ENCODE peak calls at places on chromosomes 7 and 10, in five cellular contexts. Z is A549, W is HepG2, P is ovary, V is prostate gland. O is an unnamed sample. For H3K9me3, the result is how much of the 10 kb centered on the place peaks cover.

GRCh38 chr10:50392966-50393718 is 141.8 kb upstream of the ASAH2 start:
- DNase-seq in Z (peak), V (no peak), W (peak), P (no peak), O (no peak)

GRCh38 chr10:104220515-104220914 is 11.6 kb downstream of the CFAP43 start:
- DNase-seq in Z (no peak), P (no peak), V (no peak), W (peak), O (no peak)

GRCh38 chr7:34835901-34836300 is 177.9 kb downstream of the NPSR1 start:
- DNase-seq in Z (no peak), P (no peak), V (no peak), W (no peak), O (no peak)

GRCh38 chr7:130732980-130733865 is 784 bp downstream of the KLF14 start:
- DNase-seq in W (no peak), V (peak), P (peak), Z (peak), O (peak)

GRCh38 chr7:132996581-132997242 is 85.2 kb downstream of the CHCHD3 start:
- DNase-seq in V (no peak), P (no peak), W (no peak), Z (no peak), O (no peak)

GRCh38 chr7:143199040-143199439 is 15.8 kb downstream of the TAS2R39 start:
- DNase-seq in V (no peak), W (no peak), P (no peak), Z (no peak), O (no peak)

GRCh38 chr7:36261019-36261754 is 108.1 kb downstream of the EEPD1 start:
- DNase-seq in P (no peak), V (peak), W (no peak), Z (no peak), O (no peak)

GRCh38 chr7:107034553-107034952 is 10.0 kb upstream of the PRKAR2B start:
- DNase-seq in V (no peak), W (no peak), Z (no peak), P (no peak), O (no peak)

GRCh38 chr7:109213081-109213480 is 643.4 kb downstream of the DNAJB9 start:
- DNase-seq in V (no peak), P (no peak), Z (no peak), W (no peak), O (no peak)

GRCh38 chr7:82595176-82595575 is 151.6 kb upstream of the CACNA2D1 start:
- DNase-seq in Z (no peak), P (no peak), W (no peak), V (no peak), O (no peak)

GRCh38 chr7:139683137-139683871 is 94.5 kb downstream of the HIPK2 start:
- DNase-seq in P (no peak), V (no peak), Z (no peak), W (no peak), O (no peak)

GRCh38 chr7:86942995-86943394 is 116.5 kb downstream of the ELAPOR2 start:
- DNase-seq in W (no peak), Z (no peak), P (no peak), V (no peak), O (no peak)

GRCh38 chr10:784377-784758 is 94.9 kb upstream of the DIP2C start:
- DNase-seq in W (no peak), V (no peak), P (no peak), Z (no peak), O (no peak)

GRCh38 chr7:107312418-107312817 is 143.6 kb downstream of the HBP1 start:
- DNase-seq in V (no peak), W (no peak), Z (no peak), P (no peak), O (no peak)

GRCh38 chr7:36441344-36442022 is 51.8 kb downstream of the ANLN start:
- DNase-seq in V (no peak), W (no peak), Z (no peak), P (no peak), O (no peak)

GRCh38 chr7:63867127-63867526 is 131.5 kb upstream of the ZNF722 start:
- DNase-seq in V (no peak), P (no peak), Z (no peak), W (no peak), O (no peak)

GRCh38 chr7:4726568-4726967 is 44.5 kb downstream of the FOXK1 start:
- DNase-seq in Z (no peak), V (no peak), W (no peak), P (no peak), O (no peak)

GRCh38 chr7:98978672-98979071 is 100.3 kb downstream of the TRRAP start:
- DNase-seq in W (no peak), Z (no peak), P (no peak), V (no peak), O (no peak)

GRCh38 chr10:31963598-31963980 is 35.0 kb upstream of the ARHGAP12 start:
- DNase-seq in V (no peak), Z (no peak), W (no peak), P (no peak), O (no peak)

GRCh38 chr7:116062666-116063065 is 32.1 kb upstream of the TFEC start:
- DNase-seq in W (no peak), Z (no peak), V (no peak), P (no peak), O (no peak)

GRCh38 chr10:5628798-5629788 is 37.3 kb downstream of the ASB13 start:
- DNase-seq in W (no peak), V (peak), P (no peak), Z (no peak), O (no peak)

GRCh38 chr7:2195403-2196246 is 37.1 kb downstream of the MAD1L1 start:
- DNase-seq in Z (no peak), P (no peak), V (peak), W (no peak), O (no peak)

GRCh38 chr10:124723826-124724225 is 20.4 kb downstream of the FAM53B start:
- DNase-seq in W (no peak), P (no peak), V (no peak), Z (no peak), O (peak)

GRCh38 chr10:12448729-12449391 is 99.5 kb downstream of the CAMK1D start:
- DNase-seq in V (no peak), P (peak), W (no peak), Z (peak), O (no peak)

GRCh38 chr7:136857573-136857972 is 10.9 kb upstream of the CHRM2 start:
- DNase-seq in V (no peak), Z (no peak), P (no peak), W (no peak), O (no peak)

GRCh38 chr7:16801111-16801542 is 3.7 kb downstream of the AGR2 start:
- DNase-seq in P (no peak), Z (peak), W (peak), V (no peak), O (no peak)

GRCh38 chr7:154726368-154726767 is 276.6 kb downstream of the PAXIP1 start:
- DNase-seq in V (no peak), W (no peak), P (no peak), Z (no peak), O (no peak)
- H3K9me3 ChIP-seq in V (under half), W (under half), P (under half), Z (under half), O (under half)

DNA sequence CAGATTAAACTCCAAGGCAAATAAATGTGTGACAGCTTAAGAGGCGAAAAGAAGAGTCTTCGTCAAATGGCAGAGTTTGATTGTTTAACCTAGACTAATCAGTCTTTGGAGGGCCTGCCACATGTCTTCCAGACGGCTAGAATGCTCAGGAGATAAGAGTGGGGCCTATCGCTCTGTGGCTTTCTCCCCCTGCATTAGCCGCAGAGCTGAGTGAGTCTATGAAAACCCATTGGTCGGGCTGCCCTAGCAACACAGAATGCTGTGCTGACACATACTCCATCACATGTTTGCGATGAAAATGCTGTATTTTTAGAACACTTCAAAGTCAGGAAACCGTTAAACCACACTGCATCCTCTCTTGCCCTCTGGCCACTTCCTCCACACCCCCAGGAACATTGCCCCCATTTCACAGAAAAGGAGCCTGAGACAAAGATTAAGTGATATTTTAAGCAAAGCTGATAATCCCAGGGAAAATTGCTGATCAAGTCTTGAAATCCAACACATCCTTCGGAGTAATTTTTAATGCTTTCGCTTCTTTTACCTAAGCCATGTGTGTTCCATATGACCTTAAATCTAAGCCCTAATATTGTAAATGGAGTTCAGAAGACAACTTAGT is 161.0 kb downstream of the CELF2 start:
- DNase-seq in P (no peak), W (no peak), V (no peak), Z (no peak), O (peak)
- TF ChIP-seq POLR2A in P (no peak), W (no peak), V (no peak), Z (no peak), O (no peak)

GRCh38 chr7:48168159-48168558 is 3.1 kb upstream of the ABCA13 start:
- DNase-seq in Z (peak), V (no peak), W (no peak), P (no peak), O (no peak)
- TF ChIP-seq CTCF in Z (no peak), V (no peak), W (no peak), P (no peak), O (no peak)

GRCh38 chr10:62650411-62650810 is 154.1 kb upstream of the ADO start:
- DNase-seq in Z (no peak), P (no peak), W (no peak), V (no peak), O (no peak)

GRCh38 chr10:62652564-62652963 is 152.0 kb upstream of the ADO start:
- DNase-seq in P (no peak), Z (no peak), W (no peak), V (no peak), O (no peak)

GRCh38 chr10:62651341-62651740 is 153.2 kb upstream of the ADO start:
- DNase-seq in W (no peak), P (no peak), Z (no peak), V (no peak), O (no peak)

GRCh38 chr10:62653254-62653653 is 151.3 kb upstream of the ADO start:
- DNase-seq in P (no peak), V (no peak), Z (no peak), W (no peak), O (peak)

GRCh38 chr10:62652114-62652513 is 152.4 kb upstream of the ADO start:
- DNase-seq in P (no peak), V (no peak), Z (no peak), W (no peak), O (no peak)
- H3K9me3 ChIP-seq in P (under half), V (under half), Z (under half), W (under half), O (under half)